ENCODE peak calls at places on chromosome 17, in six cellular contexts. One of them, this sample, is unnamed.

GRCh38 chr17:44907696-44908470 is 7.4 kb downstream of the GFAP start:
- DNase-seq in GM12878: no peak
- DNase-seq in NT2/D1: no peak
- DNase-seq in testis: no peak
- DNase-seq in A549: no peak
- DNase-seq in ovary: no peak
- DNase-seq in this sample: no peak

GRCh38 chr17:13539421-13539820 is 62.3 kb downstream of the HS3ST3A1 start:
- DNase-seq in testis: no peak
- DNase-seq in A549: no peak
- DNase-seq in ovary: no peak
- DNase-seq in NT2/D1: no peak
- DNase-seq in GM12878: no peak
- DNase-seq in this sample: no peak

GRCh38 chr17:28843810-28844137 is 1.2 kb upstream of the FAM222B start:
- DNase-seq in ovary: no peak
- DNase-seq in NT2/D1: no peak
- DNase-seq in testis: no peak
- DNase-seq in A549: no peak
- DNase-seq in GM12878: no peak
- DNase-seq in this sample: no peak

GRCh38 chr17:81241648-81242420 is 2.7 kb downstream of the NDUFAF8 start:
- DNase-seq in ovary: peak; percentile 64
- DNase-seq in A549: peak; percentile 63
- DNase-seq in NT2/D1: peak; percentile 44
- DNase-seq in testis: peak; percentile 67
- DNase-seq in GM12878: no peak
- DNase-seq in this sample: peak; percentile 84

GRCh38 chr17:71511266-71511995 is 609.4 kb upstream of the SOX9 start:
- DNase-seq in A549: no peak
- DNase-seq in testis: no peak
- DNase-seq in ovary: no peak
- DNase-seq in NT2/D1: no peak
- DNase-seq in GM12878: no peak
- DNase-seq in this sample: no peak

GRCh38 chr17:13647551-13647950 is 45.8 kb upstream of the HS3ST3A1 start:
- DNase-seq in testis: no peak
- DNase-seq in A549: no peak
- DNase-seq in ovary: no peak
- DNase-seq in NT2/D1: no peak
- DNase-seq in GM12878: no peak
- DNase-seq in this sample: no peak

GRCh38 chr17:17114592-17115225 is 72.5 kb downstream of the MPRIP start:
- DNase-seq in testis: peak; percentile 69
- DNase-seq in NT2/D1: no peak
- DNase-seq in A549: no peak
- DNase-seq in GM12878: no peak
- DNase-seq in ovary: no peak
- DNase-seq in this sample: no peak

GRCh38 chr17:9079461-9080103 is 58.3 kb downstream of the NTN1 start:
- DNase-seq in testis: peak; percentile 23
- DNase-seq in A549: no peak
- DNase-seq in NT2/D1: no peak
- DNase-seq in ovary: no peak
- DNase-seq in GM12878: no peak
- DNase-seq in this sample: no peak

GRCh38 chr17:49571764-49572163 is 3.9 kb upstream of the NXPH3 start:
- DNase-seq in A549: no peak
- DNase-seq in ovary: no peak
- DNase-seq in testis: no peak
- DNase-seq in GM12878: no peak
- DNase-seq in NT2/D1: no peak
- DNase-seq in this sample: no peak

GRCh38 chr17:7213895-7214299 is 5.7 kb downstream of the DLG4 start:
- DNase-seq in A549: peak; percentile 96
- DNase-seq in NT2/D1: peak; percentile 96
- DNase-seq in ovary: peak; percentile 85
- DNase-seq in testis: peak; percentile 86
- DNase-seq in GM12878: no peak
- DNase-seq in this sample: peak; percentile 86

GRCh38 chr17:31581022-31581483 is 189.6 kb downstream of the RAB11FIP4 start:
- DNase-seq in testis: peak; percentile 56
- DNase-seq in ovary: peak; percentile 78
- DNase-seq in GM12878: no peak
- DNase-seq in NT2/D1: no peak
- DNase-seq in A549: no peak
- DNase-seq in this sample: peak; percentile 73

GRCh38 chr17:83078378-83079339 is 750 bp upstream of the METRNL start:
- DNase-seq in ovary: peak; percentile 57
- DNase-seq in NT2/D1: no peak
- DNase-seq in testis: no peak
- DNase-seq in GM12878: no peak
- DNase-seq in A549: no peak
- DNase-seq in this sample: no peak

GRCh38 chr17:75504347-75505151 is 10.8 kb downstream of the CASKIN2 start:
- DNase-seq in GM12878: no peak
- DNase-seq in A549: peak; percentile 61
- DNase-seq in NT2/D1: peak; percentile 23
- DNase-seq in testis: no peak
- DNase-seq in ovary: no peak
- DNase-seq in this sample: no peak

GRCh38 chr17:30921544-30922196 is at the start of gene ADAP2:
- DNase-seq in testis: peak; percentile 46
- DNase-seq in NT2/D1: no peak
- DNase-seq in A549: peak; percentile 51
- DNase-seq in GM12878: no peak
- DNase-seq in ovary: no peak
- DNase-seq in this sample: peak; percentile 64

GRCh38 chr17:70168979-70169706 is at the start of gene KCNJ2:
- DNase-seq in A549: peak; percentile 68
- DNase-seq in ovary: peak; percentile 88
- DNase-seq in NT2/D1: peak; percentile 59
- DNase-seq in testis: peak; percentile 87
- DNase-seq in GM12878: no peak
- DNase-seq in this sample: peak; percentile 95

GRCh38 chr17:11747441-11747840 is 149.2 kb downstream of the DNAH9 start:
- DNase-seq in NT2/D1: no peak
- DNase-seq in testis: no peak
- DNase-seq in ovary: no peak
- DNase-seq in GM12878: no peak
- DNase-seq in A549: no peak
- DNase-seq in this sample: no peak

GRCh38 chr17:4967539-4968165 is at the start of gene SPAG7:
- DNase-seq in NT2/D1: peak; percentile 91
- DNase-seq in ovary: peak; percentile 94
- DNase-seq in testis: peak; percentile 96
- DNase-seq in A549: peak; percentile 99
- DNase-seq in GM12878: peak; percentile 90
- DNase-seq in this sample: peak; percentile 93

GRCh38 chr17:49365667-49366066 is 3.6 kb upstream of the ZNF652 start:
- DNase-seq in A549: peak; percentile 70
- DNase-seq in ovary: no peak
- DNase-seq in GM12878: no peak
- DNase-seq in NT2/D1: no peak
- DNase-seq in testis: peak; percentile 71
- DNase-seq in this sample: no peak

GRCh38 chr17:45867702-45868101 is 23.0 kb downstream of the SPPL2C start:
- DNase-seq in A549: no peak
- DNase-seq in ovary: no peak
- DNase-seq in testis: no peak
- DNase-seq in GM12878: no peak
- DNase-seq in NT2/D1: no peak
- DNase-seq in this sample: no peak

GRCh38 chr17:35448214-35448898 is at the start of gene SLFN13:
- DNase-seq in testis: peak; percentile 56
- DNase-seq in GM12878: peak; percentile 78
- DNase-seq in NT2/D1: peak; percentile 58
- DNase-seq in A549: peak; percentile 88
- DNase-seq in ovary: peak; percentile 41
- DNase-seq in this sample: peak; percentile 73

GRCh38 chr17:1007310-1008007 is 10.5 kb downstream of the TIMM22 start:
- DNase-seq in A549: no peak
- DNase-seq in GM12878: no peak
- DNase-seq in NT2/D1: no peak
- DNase-seq in testis: no peak
- DNase-seq in ovary: no peak
- DNase-seq in this sample: no peak

GRCh38 chr17:5099271-5099670 is 12.4 kb downstream of the ZNF232 start:
- DNase-seq in NT2/D1: no peak
- DNase-seq in A549: no peak
- DNase-seq in GM12878: no peak
- DNase-seq in testis: no peak
- DNase-seq in ovary: no peak
- DNase-seq in this sample: no peak

GRCh38 chr17:41663451-41664171 is 25.1 kb upstream of the EIF1 start:
- DNase-seq in testis: no peak
- DNase-seq in NT2/D1: no peak
- DNase-seq in A549: no peak
- DNase-seq in GM12878: no peak
- DNase-seq in ovary: no peak
- DNase-seq in this sample: peak; percentile 16
- H3K4me1 ChIP-seq in testis: peaks cover 7% of the 10 kb centered on the region
- H3K4me1 ChIP-seq in NT2/D1: peaks cover 13% of the 10 kb centered on the region
- H3K4me1 ChIP-seq in A549: peaks cover 23% of the 10 kb centered on the region
- H3K4me1 ChIP-seq in GM12878: peaks cover 25% of the 10 kb centered on the region
- H3K4me1 ChIP-seq in ovary: no peaks in the 10 kb centered on the region
- H3K4me1 ChIP-seq in this sample: peaks cover 6% of the 10 kb centered on the region

GRCh38 chr17:57930239-57930638 is 25.0 kb downstream of the CUEDC1 start:
- DNase-seq in testis: no peak
- DNase-seq in A549: no peak
- DNase-seq in NT2/D1: no peak
- DNase-seq in GM12878: no peak
- DNase-seq in ovary: no peak
- DNase-seq in this sample: no peak
- H3K4me1 ChIP-seq in testis: peaks cover 13% of the 10 kb centered on the region
- H3K4me1 ChIP-seq in A549: peaks cover 84% of the 10 kb centered on the region
- H3K4me1 ChIP-seq in NT2/D1: peaks cover 26% of the 10 kb centered on the region
- H3K4me1 ChIP-seq in GM12878: peaks cover 5% of the 10 kb centered on the region
- H3K4me1 ChIP-seq in ovary: peaks cover 2% of the 10 kb centered on the region
- H3K4me1 ChIP-seq in this sample: peaks cover 78% of the 10 kb centered on the region

DNA sequence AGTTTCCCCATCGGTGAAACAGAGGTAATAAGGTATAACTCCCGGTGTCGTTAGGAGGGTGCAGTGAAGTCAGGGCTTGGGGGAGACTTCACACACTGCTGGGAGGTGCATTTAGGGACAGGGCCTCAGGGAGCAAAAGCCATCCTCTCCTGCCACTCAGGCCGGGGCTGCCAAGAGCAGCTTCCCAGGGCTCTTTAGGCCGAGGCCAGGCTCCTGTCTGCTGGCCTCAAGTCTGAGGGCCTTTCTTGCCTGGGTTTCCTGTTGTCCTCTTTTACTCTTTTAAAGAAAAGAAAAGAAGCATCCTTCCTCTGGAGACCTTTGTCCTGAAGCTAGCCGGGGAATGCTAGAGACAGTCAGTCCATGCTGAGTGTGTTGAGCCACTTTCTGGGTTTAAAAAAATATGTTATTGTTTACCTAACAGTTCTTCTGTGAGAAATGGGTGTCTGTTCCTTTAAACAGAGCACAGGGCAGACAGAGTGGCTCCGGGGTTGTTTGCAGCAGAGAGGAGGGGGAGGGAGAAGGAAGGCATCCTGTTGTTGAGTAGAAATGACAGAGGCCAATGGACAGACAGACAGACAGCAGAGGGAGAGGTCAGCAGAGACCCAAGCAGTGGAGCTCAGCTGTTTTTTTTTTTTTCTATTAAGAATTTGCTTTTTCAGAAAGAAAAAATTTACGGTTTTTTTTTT is 79.1 kb downstream of the C17orf67 start:
- DNase-seq in NT2/D1: peak; percentile 47
- DNase-seq in testis: no peak
- DNase-seq in A549: peak; percentile 53
- DNase-seq in GM12878: no peak
- DNase-seq in ovary: no peak
- DNase-seq in this sample: no peak
- H3K4me1 ChIP-seq in NT2/D1: peaks cover 12% of the 10 kb centered on the region
- H3K4me1 ChIP-seq in testis: no peaks in the 10 kb centered on the region
- H3K4me1 ChIP-seq in A549: peaks cover 20% of the 10 kb centered on the region
- H3K4me1 ChIP-seq in GM12878: no peaks in the 10 kb centered on the region
- H3K4me1 ChIP-seq in ovary: no peaks in the 10 kb centered on the region
- H3K4me1 ChIP-seq in this sample: no peaks in the 10 kb centered on the region

GRCh38 chr17:37691807-37692206 is 48.6 kb upstream of the DDX52 start:
- DNase-seq in ovary: no peak
- DNase-seq in A549: no peak
- DNase-seq in GM12878: no peak
- DNase-seq in NT2/D1: no peak
- DNase-seq in testis: no peak
- DNase-seq in this sample: no peak

GRCh38 chr17:37697331-37697730 is 47.5 kb downstream of the HNF1B start:
- DNase-seq in testis: no peak
- DNase-seq in NT2/D1: no peak
- DNase-seq in ovary: no peak
- DNase-seq in A549: no peak
- DNase-seq in GM12878: no peak
- DNase-seq in this sample: no peak

GRCh38 chr17:37696366-37696765 is 48.5 kb downstream of the HNF1B start:
- DNase-seq in ovary: no peak
- DNase-seq in GM12878: no peak
- DNase-seq in testis: no peak
- DNase-seq in A549: no peak
- DNase-seq in NT2/D1: no peak
- DNase-seq in this sample: no peak

GRCh38 chr17:37694734-37695133 is 50.1 kb downstream of the HNF1B start:
- DNase-seq in ovary: no peak
- DNase-seq in A549: no peak
- DNase-seq in NT2/D1: peak; percentile 69
- DNase-seq in testis: no peak
- DNase-seq in GM12878: no peak
- DNase-seq in this sample: no peak

DNA sequence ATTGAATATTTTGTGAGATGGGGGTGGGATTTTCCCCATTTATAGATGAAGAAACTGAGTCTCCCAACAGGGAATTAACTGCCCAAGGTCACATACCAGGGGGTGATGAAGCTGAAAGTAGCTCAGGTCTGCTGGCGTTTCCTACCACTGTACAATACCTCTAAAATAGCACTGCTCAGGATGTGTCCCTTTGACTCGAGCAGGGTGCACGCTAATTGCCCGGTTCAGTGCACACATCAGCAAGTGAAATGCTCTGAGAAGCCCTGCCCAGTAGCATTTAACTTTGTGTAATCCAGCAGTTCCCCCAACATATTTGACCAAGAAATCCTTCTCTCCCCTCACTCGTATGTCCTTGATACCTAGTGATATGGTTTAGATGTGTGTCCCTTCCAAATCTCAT is 50.1 kb upstream of the DDX52 start:
- DNase-seq in GM12878: no peak
- DNase-seq in A549: no peak
- DNase-seq in testis: no peak
- DNase-seq in ovary: no peak
- DNase-seq in NT2/D1: no peak
- DNase-seq in this sample: no peak
- H3K4me1 ChIP-seq in GM12878: no peaks in the 10 kb centered on the region
- H3K4me1 ChIP-seq in A549: peaks cover 5% of the 10 kb centered on the region
- H3K4me1 ChIP-seq in testis: no peaks in the 10 kb centered on the region
- H3K4me1 ChIP-seq in ovary: no peaks in the 10 kb centered on the region
- H3K4me1 ChIP-seq in NT2/D1: peaks cover 3% of the 10 kb centered on the region
- H3K4me1 ChIP-seq in this sample: no peaks in the 10 kb centered on the region

GRCh38 chr17:50953831-50954601 is 87.9 kb upstream of the TOB1 start:
- DNase-seq in GM12878: no peak
- DNase-seq in testis: peak; percentile 53
- DNase-seq in A549: no peak
- DNase-seq in NT2/D1: no peak
- DNase-seq in ovary: peak; percentile 65
- DNase-seq in this sample: peak; percentile 84
- H3K4me1 ChIP-seq in GM12878: peaks cover 20% of the 10 kb centered on the region
- H3K4me1 ChIP-seq in testis: peaks cover 37% of the 10 kb centered on the region
- H3K4me1 ChIP-seq in A549: peaks cover 49% of the 10 kb centered on the region
- H3K4me1 ChIP-seq in NT2/D1: peaks cover 24% of the 10 kb centered on the region
- H3K4me1 ChIP-seq in ovary: peaks cover 30% of the 10 kb centered on the region
- H3K4me1 ChIP-seq in this sample: peaks cover 73% of the 10 kb centered on the region

This sample was measured in psoas muscle.